ENCODE peak calls at places on chromosome 10, in ten cellular contexts. G is tibial artery, M is right lobe of liver, A is H9, W is kidney epithelial cell, X is body of pancreas, S is neural crest cell, D is AG09309, L is heart left ventricle, Q is nephron progenitor cell. I is an unnamed sample.

GRCh38 chr10:78942006-78942405 is 126.8 kb upstream of the ZMIZ1 start:
- DNase-seq in G (no peak), M (no peak), A (no peak), W (no peak), X (no peak), S (no peak), D (no peak), L (no peak), Q (no peak), I (no peak)

GRCh38 chr10:88392222-88392621 is 190.9 kb downstream of the RNLS start:
- DNase-seq in G (no peak), M (no peak), A (no peak), W (no peak), X (no peak), S (no peak), D (no peak), L (no peak), Q (no peak), I (no peak)

GRCh38 chr10:103592186-103593021 is 98.9 kb downstream of the NEURL1 start:
- DNase-seq in G (no peak), M (peak; percentile 47), A (peak; percentile 77), W (no peak), X (peak; percentile 73), S (peak; percentile 55), D (no peak), L (no peak), Q (peak; percentile 67), I (no peak)

GRCh38 chr10:103618575-103619423 is 125.3 kb downstream of the NEURL1 start:
- DNase-seq in G (peak; percentile 95), M (no peak), A (no peak), W (no peak), X (peak; percentile 29), S (no peak), D (peak; percentile 35), L (peak; percentile 87), Q (no peak), I (no peak)

GRCh38 chr10:114044251-114045070 is 795 bp downstream of the ADRB1 start:
- DNase-seq in G (no peak), M (no peak), A (peak; percentile 49), W (no peak), X (no peak), S (no peak), D (no peak), L (peak; percentile 62), Q (peak; percentile 22), I (no peak)

GRCh38 chr10:26566525-26567348 is 128.6 kb downstream of the APBB1IP start:
- DNase-seq in G (no peak), M (no peak), A (peak; percentile 77), W (no peak), X (peak; percentile 38), S (peak; percentile 12), D (no peak), L (no peak), Q (peak; percentile 75), I (no peak)

GRCh38 chr10:78907458-78908211 is 161.1 kb upstream of the ZMIZ1 start:
- DNase-seq in G (peak; percentile 51), M (no peak), A (peak; percentile 24), W (no peak), X (no peak), S (no peak), D (no peak), L (no peak), Q (peak; percentile 4), I (no peak)

GRCh38 chr10:23391817-23392216 is 47.1 kb upstream of the OTUD1 start:
- DNase-seq in G (no peak), M (no peak), A (no peak), W (no peak), X (no peak), S (no peak), D (no peak), L (no peak), Q (no peak), I (no peak)

GRCh38 chr10:126016884-126017283 is 120.5 kb downstream of the FANK1 start:
- DNase-seq in G (no peak), M (no peak), A (no peak), W (no peak), X (no peak), S (no peak), D (no peak), L (no peak), Q (no peak), I (no peak)

GRCh38 chr10:116766241-116767198 is 24.2 kb upstream of the HSPA12A start:
- DNase-seq in G (no peak), M (no peak), A (no peak), W (no peak), X (no peak), S (no peak), D (no peak), L (no peak), Q (peak; percentile 30), I (no peak)

GRCh38 chr10:34522542-34522941 is 292.6 kb downstream of the PARD3 start:
- DNase-seq in G (no peak), M (no peak), A (no peak), W (no peak), X (no peak), S (no peak), D (no peak), L (no peak), Q (no peak), I (no peak)

GRCh38 chr10:119658274-119658673 is 7.1 kb downstream of the BAG3 start:
- DNase-seq in G (peak; percentile 95), M (peak; percentile 86), A (peak; percentile 57), W (peak; percentile 88), X (peak; percentile 75), S (no peak), D (peak; percentile 63), L (peak; percentile 89), Q (peak; percentile 42), I (no peak)

GRCh38 chr10:92153-92552 is 43.1 kb upstream of the TUBB8 start:
- DNase-seq in G (no peak), M (no peak), A (no peak), W (no peak), X (peak; percentile 78), S (no peak), D (no peak), L (no peak), Q (no peak), I (no peak)

GRCh38 chr10:95356-96115 is 39.7 kb upstream of the ZMYND11 start:
- DNase-seq in G (no peak), M (no peak), A (no peak), W (no peak), X (no peak), S (no peak), D (no peak), L (no peak), Q (no peak), I (no peak)

GRCh38 chr10:92846-93245 is 42.4 kb upstream of the ZMYND11 start:
- DNase-seq in G (no peak), M (no peak), A (no peak), W (no peak), X (no peak), S (no peak), D (no peak), L (no peak), Q (no peak), I (no peak)

GRCh38 chr10:96466-96865 is 38.8 kb upstream of the ZMYND11 start:
- DNase-seq in G (no peak), M (no peak), A (no peak), W (no peak), X (no peak), S (no peak), D (no peak), L (no peak), Q (no peak), I (no peak)

GRCh38 chr10:94613-95012 is 40.6 kb upstream of the ZMYND11 start:
- DNase-seq in G (no peak), M (no peak), A (no peak), W (no peak), X (no peak), S (no peak), D (no peak), L (no peak), Q (no peak), I (no peak)
- TF ChIP-seq CTCF in G (no peak), M (no peak), A (no peak), W (no peak), X (no peak), S (no peak), D (no peak), L (no peak), Q (no peak), I (no peak)

DNA sequence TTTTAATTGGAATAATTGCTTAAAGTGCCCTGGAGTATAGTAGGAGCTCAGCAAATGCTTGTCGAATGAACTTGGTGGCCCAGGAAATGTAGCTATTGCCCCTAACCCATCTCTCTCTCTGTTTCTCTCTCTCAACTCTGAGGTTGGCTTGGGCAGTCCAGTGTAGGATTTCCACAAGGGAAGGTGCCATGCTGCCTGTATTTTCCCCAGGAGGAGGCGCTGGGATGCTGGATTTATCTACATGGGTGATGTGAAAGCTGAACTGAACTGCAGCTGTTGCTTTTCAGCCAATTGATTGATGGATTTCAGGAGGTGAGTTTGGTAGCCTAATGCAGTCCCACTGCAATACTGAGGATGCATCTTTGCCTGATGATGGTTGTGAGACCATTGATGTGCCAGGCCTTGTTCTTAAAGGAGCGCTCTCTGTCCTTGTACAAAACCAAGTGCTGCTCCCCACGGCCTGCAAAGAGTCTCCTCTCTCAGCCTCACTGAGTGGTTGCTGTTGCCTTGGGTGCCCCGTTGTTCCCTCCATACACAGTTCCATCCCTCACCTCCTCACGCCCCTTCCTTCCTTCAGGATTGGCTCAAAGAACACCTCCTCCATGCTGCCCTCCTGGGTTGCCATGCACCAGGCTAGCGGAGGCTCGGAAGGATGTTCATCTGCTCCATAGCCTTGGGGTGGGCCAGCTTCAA is 200.6 kb downstream of the GLRX3 start:
- DNase-seq in G (no peak), M (no peak), A (peak; percentile 55), W (no peak), X (peak; percentile 14), S (no peak), D (no peak), L (no peak), Q (peak; percentile 41), I (no peak)
- TF ChIP-seq CTCF in G (no peak), M (no peak), A (peak; percentile 68), W (no peak), X (no peak), S (peak; percentile 46), D (no peak), L (no peak), Q (peak; percentile 35), I (no peak)

GRCh38 chr10:112689327-112689726 is 242.3 kb downstream of the VTI1A start:
- DNase-seq in G (peak; percentile 66), M (peak; percentile 32), A (peak; percentile 55), W (no peak), X (peak; percentile 22), S (peak; percentile 27), D (no peak), L (peak; percentile 35), Q (peak; percentile 41), I (no peak)
- TF ChIP-seq CTCF in G (peak; percentile 40), M (peak; percentile 34), A (peak; percentile 65), W (peak; percentile 44), X (no peak), S (peak; percentile 53), D (peak; percentile 45), L (peak; percentile 15), Q (peak; percentile 34), I (peak; percentile 71)

GRCh38 chr10:16545126-16545736 is 23.6 kb upstream of the C1QL3 start:
- DNase-seq in G (no peak), M (no peak), A (peak; percentile 30), W (no peak), X (peak; percentile 24), S (no peak), D (peak; percentile 8), L (no peak), Q (peak; percentile 12), I (no peak)
- TF ChIP-seq CTCF in G (peak; percentile 42), M (peak; percentile 49), A (peak; percentile 84), W (peak; percentile 72), X (no peak), S (peak; percentile 75), D (peak; percentile 76), L (peak; percentile 36), Q (peak; percentile 59), I (peak; percentile 80)

I was measured in chondrocyte.